ENCODE peak calls at places on chromosome 3, in eight cellular contexts. One of them, this sample, is unnamed.

GRCh38 chr3:50292924-50293801 is 934 bp upstream of the IFRD2 start:
- DNase-seq in fibroblast of pulmonary artery: no peak
- DNase-seq in AG04449: no peak
- DNase-seq in PC-3: no peak
- DNase-seq in psoas muscle: no peak
- DNase-seq in ascending aorta: peak; percentile 62
- DNase-seq in pancreas: peak; percentile 62
- DNase-seq in tibial artery: no peak
- DNase-seq in this sample: no peak

GRCh38 chr3:119305271-119305670 is 11.1 kb downstream of the ARHGAP31 start:
- DNase-seq in psoas muscle: no peak
- DNase-seq in pancreas: no peak
- DNase-seq in PC-3: no peak
- DNase-seq in AG04449: no peak
- DNase-seq in fibroblast of pulmonary artery: peak; percentile 56
- DNase-seq in ascending aorta: no peak
- DNase-seq in tibial artery: no peak
- DNase-seq in this sample: peak; percentile 52

GRCh38 chr3:184523825-184524615 is 37.6 kb upstream of the EPHB3 start:
- DNase-seq in PC-3: peak; percentile 51
- DNase-seq in pancreas: peak; percentile 27
- DNase-seq in AG04449: no peak
- DNase-seq in fibroblast of pulmonary artery: peak; percentile 66
- DNase-seq in psoas muscle: no peak
- DNase-seq in tibial artery: no peak
- DNase-seq in ascending aorta: no peak
- DNase-seq in this sample: peak; percentile 46

GRCh38 chr3:183464480-183464879 is 36.1 kb upstream of the MCF2L2 start:
- DNase-seq in ascending aorta: no peak
- DNase-seq in pancreas: no peak
- DNase-seq in tibial artery: no peak
- DNase-seq in PC-3: no peak
- DNase-seq in fibroblast of pulmonary artery: no peak
- DNase-seq in AG04449: no peak
- DNase-seq in psoas muscle: no peak
- DNase-seq in this sample: no peak

GRCh38 chr3:138774529-138775253 is 60.0 kb downstream of the PIK3CB start:
- DNase-seq in PC-3: peak; percentile 92
- DNase-seq in ascending aorta: peak; percentile 81
- DNase-seq in AG04449: peak; percentile 99
- DNase-seq in fibroblast of pulmonary artery: peak; percentile 98
- DNase-seq in pancreas: peak; percentile 79
- DNase-seq in tibial artery: peak; percentile 68
- DNase-seq in psoas muscle: no peak
- DNase-seq in this sample: peak; percentile 99

GRCh38 chr3:116517308-116517707 is 72.0 kb upstream of the LSAMP start:
- DNase-seq in fibroblast of pulmonary artery: peak; percentile 2
- DNase-seq in PC-3: no peak
- DNase-seq in ascending aorta: no peak
- DNase-seq in AG04449: no peak
- DNase-seq in psoas muscle: no peak
- DNase-seq in tibial artery: no peak
- DNase-seq in pancreas: no peak
- DNase-seq in this sample: peak; percentile 1

GRCh38 chr3:141294848-141295247 is 63.2 kb downstream of the PXYLP1 start:
- DNase-seq in PC-3: peak; percentile 64
- DNase-seq in tibial artery: no peak
- DNase-seq in AG04449: peak; percentile 57
- DNase-seq in psoas muscle: no peak
- DNase-seq in ascending aorta: no peak
- DNase-seq in pancreas: no peak
- DNase-seq in fibroblast of pulmonary artery: peak; percentile 68
- DNase-seq in this sample: peak; percentile 70

GRCh38 chr3:5095879-5096278 is 26.2 kb upstream of the ARL8B start:
- DNase-seq in pancreas: no peak
- DNase-seq in fibroblast of pulmonary artery: peak; percentile 41
- DNase-seq in ascending aorta: no peak
- DNase-seq in tibial artery: no peak
- DNase-seq in AG04449: no peak
- DNase-seq in PC-3: no peak
- DNase-seq in psoas muscle: peak; percentile 26
- DNase-seq in this sample: no peak

GRCh38 chr3:174614046-174614445 is 245.1 kb upstream of the NAALADL2 start:
- DNase-seq in fibroblast of pulmonary artery: peak; percentile 3
- DNase-seq in AG04449: no peak
- DNase-seq in PC-3: no peak
- DNase-seq in psoas muscle: no peak
- DNase-seq in pancreas: no peak
- DNase-seq in ascending aorta: no peak
- DNase-seq in tibial artery: no peak
- DNase-seq in this sample: no peak

GRCh38 chr3:41158947-41159346 is 40.4 kb upstream of the CTNNB1 start:
- DNase-seq in tibial artery: no peak
- DNase-seq in PC-3: peak; percentile 94
- DNase-seq in pancreas: peak; percentile 46
- DNase-seq in fibroblast of pulmonary artery: peak; percentile 20
- DNase-seq in psoas muscle: no peak
- DNase-seq in AG04449: no peak
- DNase-seq in ascending aorta: no peak
- DNase-seq in this sample: no peak

GRCh38 chr3:150242220-150242938 is 165.7 kb upstream of the TSC22D2 start:
- DNase-seq in fibroblast of pulmonary artery: no peak
- DNase-seq in PC-3: peak; percentile 52
- DNase-seq in AG04449: peak; percentile 52
- DNase-seq in tibial artery: no peak
- DNase-seq in psoas muscle: no peak
- DNase-seq in pancreas: no peak
- DNase-seq in ascending aorta: no peak
- DNase-seq in this sample: peak; percentile 81

GRCh38 chr3:150243466-150243865 is 164.6 kb upstream of the TSC22D2 start:
- DNase-seq in fibroblast of pulmonary artery: no peak
- DNase-seq in pancreas: no peak
- DNase-seq in tibial artery: no peak
- DNase-seq in AG04449: no peak
- DNase-seq in ascending aorta: no peak
- DNase-seq in PC-3: no peak
- DNase-seq in psoas muscle: no peak
- DNase-seq in this sample: no peak

GRCh38 chr3:150239764-150240163 is 168.3 kb upstream of the TSC22D2 start:
- DNase-seq in PC-3: no peak
- DNase-seq in ascending aorta: no peak
- DNase-seq in pancreas: no peak
- DNase-seq in tibial artery: no peak
- DNase-seq in psoas muscle: no peak
- DNase-seq in fibroblast of pulmonary artery: no peak
- DNase-seq in AG04449: no peak
- DNase-seq in this sample: no peak

GRCh38 chr3:150238995-150239612 is 169.0 kb upstream of the TSC22D2 start:
- DNase-seq in AG04449: no peak
- DNase-seq in PC-3: peak; percentile 77
- DNase-seq in pancreas: peak; percentile 23
- DNase-seq in psoas muscle: no peak
- DNase-seq in tibial artery: no peak
- DNase-seq in ascending aorta: no peak
- DNase-seq in fibroblast of pulmonary artery: no peak
- DNase-seq in this sample: no peak

GRCh38 chr3:150240891-150241290 is 167.2 kb upstream of the TSC22D2 start:
- DNase-seq in pancreas: no peak
- DNase-seq in tibial artery: no peak
- DNase-seq in AG04449: no peak
- DNase-seq in psoas muscle: no peak
- DNase-seq in fibroblast of pulmonary artery: no peak
- DNase-seq in ascending aorta: no peak
- DNase-seq in PC-3: no peak
- DNase-seq in this sample: no peak
- TF ChIP-seq CTCF in pancreas: no peak
- TF ChIP-seq CTCF in tibial artery: no peak
- TF ChIP-seq CTCF in AG04449: no peak
- TF ChIP-seq CTCF in psoas muscle: no peak
- TF ChIP-seq CTCF in fibroblast of pulmonary artery: no peak
- TF ChIP-seq CTCF in ascending aorta: no peak
- TF ChIP-seq CTCF in PC-3: no peak
- TF ChIP-seq CTCF in this sample: no peak

DNA sequence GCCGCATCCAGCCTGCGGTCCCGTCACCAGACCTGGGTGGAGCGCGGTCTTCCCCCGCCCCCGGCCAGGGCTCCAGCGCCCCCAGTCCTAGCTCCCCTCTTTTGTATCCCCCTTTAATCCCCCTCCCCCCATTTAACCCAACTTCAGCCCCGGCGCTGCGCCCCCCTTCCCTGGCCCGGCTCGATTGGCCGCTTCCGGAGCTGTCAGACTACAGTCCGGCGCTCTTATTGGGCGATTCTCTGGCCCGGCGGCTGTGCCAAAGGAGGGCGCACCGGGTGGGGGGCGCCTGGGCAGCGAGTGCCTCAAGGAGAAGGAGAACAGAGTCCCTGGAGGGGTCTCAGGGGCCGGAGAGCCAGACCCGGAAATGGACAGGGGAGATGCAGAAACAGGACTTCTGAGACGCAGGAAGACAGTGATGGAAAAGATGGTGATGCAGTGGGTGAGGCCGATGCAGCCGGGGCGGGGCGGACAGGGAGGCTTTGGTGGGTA is 1.1 kb upstream of the ADCY5 start:
- DNase-seq in tibial artery: no peak
- DNase-seq in PC-3: no peak
- DNase-seq in psoas muscle: peak; percentile 21
- DNase-seq in fibroblast of pulmonary artery: no peak
- DNase-seq in AG04449: no peak
- DNase-seq in pancreas: no peak
- DNase-seq in ascending aorta: peak; percentile 78
- DNase-seq in this sample: no peak
- H3K4me3 ChIP-seq in tibial artery: peak overlapping the region; percentile 78
- H3K4me3 ChIP-seq in PC-3: peak overlapping the region; percentile 9
- H3K4me3 ChIP-seq in psoas muscle: peak overlapping the region; percentile 72
- H3K4me3 ChIP-seq in fibroblast of pulmonary artery: peak overlapping the region; percentile 50
- H3K4me3 ChIP-seq in AG04449: peak overlapping the region; percentile 58
- H3K4me3 ChIP-seq in pancreas: peak overlapping the region; percentile 11
- H3K4me3 ChIP-seq in ascending aorta: peak overlapping the region; percentile 74
- H3K4me3 ChIP-seq in this sample: peak overlapping the region; percentile 57

DNA sequence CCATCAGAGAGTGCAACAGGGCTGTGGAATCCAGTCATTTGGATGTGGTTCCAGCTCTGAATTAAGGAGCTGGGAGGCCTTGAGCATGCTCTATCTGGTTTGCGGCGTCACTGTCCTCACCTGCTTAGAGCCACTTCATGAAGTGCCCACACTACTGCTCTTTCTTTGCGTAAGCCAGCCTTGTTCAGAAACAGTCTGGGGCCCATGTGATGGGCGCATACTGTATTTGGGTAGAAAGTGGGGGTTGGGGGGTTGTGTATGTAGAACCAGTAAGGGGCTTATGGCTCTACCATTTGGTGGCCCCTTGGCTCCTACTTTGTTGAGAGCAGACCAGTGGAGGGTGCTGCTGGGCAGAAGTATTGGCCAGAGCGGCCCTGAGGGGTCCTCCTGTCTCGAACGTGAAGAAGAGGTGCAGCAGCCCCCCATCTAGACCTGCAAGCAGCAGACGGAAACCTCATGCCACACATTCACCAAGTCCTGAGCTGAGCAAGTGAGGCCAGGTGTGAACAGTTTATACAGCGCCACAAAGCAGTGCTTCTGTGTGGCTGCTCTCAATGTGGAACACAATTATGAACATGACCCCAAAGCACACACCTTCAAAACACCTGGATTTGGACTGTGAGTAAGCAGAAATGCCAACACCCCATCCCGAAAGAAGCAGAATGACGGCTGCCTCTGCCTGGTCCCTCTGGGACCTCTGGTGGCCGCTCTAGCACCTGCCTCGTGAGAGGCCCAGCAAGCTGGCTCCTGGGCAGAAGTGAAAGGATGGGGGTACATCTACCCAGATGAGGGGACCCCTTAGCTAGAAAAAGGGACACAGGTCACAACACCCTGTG is 26.6 kb downstream of the SRPRB start:
- DNase-seq in psoas muscle: no peak
- DNase-seq in tibial artery: no peak
- DNase-seq in pancreas: no peak
- DNase-seq in fibroblast of pulmonary artery: no peak
- DNase-seq in PC-3: no peak
- DNase-seq in AG04449: no peak
- DNase-seq in ascending aorta: no peak
- DNase-seq in this sample: no peak
- TF ChIP-seq CTCF in psoas muscle: no peak
- TF ChIP-seq CTCF in tibial artery: no peak
- TF ChIP-seq CTCF in pancreas: no peak
- TF ChIP-seq CTCF in fibroblast of pulmonary artery: no peak
- TF ChIP-seq CTCF in PC-3: peak; percentile 18
- TF ChIP-seq CTCF in AG04449: no peak
- TF ChIP-seq CTCF in ascending aorta: no peak
- TF ChIP-seq CTCF in this sample: no peak

GRCh38 chr3:94043285-94043684 is 14.9 kb upstream of the STX19 start:
- DNase-seq in fibroblast of pulmonary artery: no peak
- DNase-seq in PC-3: no peak
- DNase-seq in ascending aorta: no peak
- DNase-seq in pancreas: no peak
- DNase-seq in AG04449: no peak
- DNase-seq in psoas muscle: no peak
- DNase-seq in tibial artery: no peak
- DNase-seq in this sample: no peak

GRCh38 chr3:94049267-94049666 is 13.4 kb downstream of the DHFR2 start:
- DNase-seq in fibroblast of pulmonary artery: no peak
- DNase-seq in AG04449: no peak
- DNase-seq in tibial artery: no peak
- DNase-seq in psoas muscle: no peak
- DNase-seq in pancreas: no peak
- DNase-seq in ascending aorta: no peak
- DNase-seq in PC-3: no peak
- DNase-seq in this sample: no peak

GRCh38 chr3:94050546-94050945 is 12.2 kb downstream of the DHFR2 start:
- DNase-seq in pancreas: no peak
- DNase-seq in AG04449: no peak
- DNase-seq in psoas muscle: no peak
- DNase-seq in PC-3: no peak
- DNase-seq in ascending aorta: no peak
- DNase-seq in fibroblast of pulmonary artery: no peak
- DNase-seq in tibial artery: no peak
- DNase-seq in this sample: no peak

DNA sequence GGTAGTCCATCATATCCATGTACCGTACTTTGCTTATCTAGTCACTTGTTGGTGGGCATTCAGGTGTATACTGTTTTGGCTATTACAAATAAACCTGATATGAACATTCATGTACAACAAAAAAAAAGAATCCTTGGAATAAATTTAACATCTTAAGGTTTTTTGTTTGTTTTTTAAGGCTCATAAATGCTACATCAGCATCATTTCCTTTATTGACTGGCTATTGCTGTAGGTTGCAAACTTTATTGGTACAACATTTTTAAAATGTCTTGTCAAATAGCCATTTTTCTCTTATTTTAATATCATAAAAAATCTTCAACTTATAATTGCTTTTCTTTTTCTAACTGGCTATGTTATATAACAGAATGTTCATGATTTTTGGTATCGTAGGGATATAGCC is 16.2 kb downstream of the DHFR2 start:
- DNase-seq in pancreas: no peak
- DNase-seq in tibial artery: no peak
- DNase-seq in AG04449: no peak
- DNase-seq in ascending aorta: no peak
- DNase-seq in psoas muscle: no peak
- DNase-seq in PC-3: no peak
- DNase-seq in fibroblast of pulmonary artery: no peak
- DNase-seq in this sample: no peak
- H3K4me3 ChIP-seq in pancreas: no peak overlapping the region
- H3K4me3 ChIP-seq in tibial artery: no peak overlapping the region
- H3K4me3 ChIP-seq in AG04449: no peak overlapping the region
- H3K4me3 ChIP-seq in ascending aorta: no peak overlapping the region
- H3K4me3 ChIP-seq in psoas muscle: no peak overlapping the region
- H3K4me3 ChIP-seq in PC-3: no peak overlapping the region
- H3K4me3 ChIP-seq in fibroblast of pulmonary artery: no peak overlapping the region
- H3K4me3 ChIP-seq in this sample: no peak overlapping the region

GRCh38 chr3:196947136-196947859 is 5.0 kb upstream of the NCBP2 start:
- DNase-seq in tibial artery: no peak
- DNase-seq in AG04449: no peak
- DNase-seq in psoas muscle: no peak
- DNase-seq in ascending aorta: no peak
- DNase-seq in fibroblast of pulmonary artery: no peak
- DNase-seq in PC-3: no peak
- DNase-seq in pancreas: no peak
- DNase-seq in this sample: no peak
- TF ChIP-seq CTCF in tibial artery: no peak
- TF ChIP-seq CTCF in AG04449: no peak
- TF ChIP-seq CTCF in psoas muscle: no peak
- TF ChIP-seq CTCF in ascending aorta: no peak
- TF ChIP-seq CTCF in fibroblast of pulmonary artery: peak; percentile 3
- TF ChIP-seq CTCF in PC-3: peak; percentile 40
- TF ChIP-seq CTCF in pancreas: no peak
- TF ChIP-seq CTCF in this sample: no peak

This sample was measured in fibroblast of villous mesenchyme.